ENCODE peak calls at places on chromosome 6, in ten cellular contexts. T, J, W, S, C, X, L, H, P and V are unnamed samples.

GRCh38 chr6:42417641-42418112 is 34.0 kb downstream of the TRERF1 start:
- DNase-seq in T (no peak), L (no peak), S (no peak), H (no peak), W (peak; percentile 12), X (no peak), P (no peak), C (no peak), J (no peak), V (peak; percentile 8)

GRCh38 chr6:122845916-122846632 is 57.0 kb downstream of the SMPDL3A start:
- DNase-seq in S (no peak), J (peak; percentile 51), W (no peak), C (peak; percentile 33), X (peak; percentile 40), T (no peak), H (no peak), P (no peak), L (peak; percentile 5), V (peak; percentile 58)

GRCh38 chr6:121999458-122000065 is 399.9 kb upstream of the HSF2 start:
- DNase-seq in S (no peak), P (peak; percentile 14), J (no peak), W (no peak), H (no peak), X (no peak), C (no peak), T (no peak), L (no peak), V (no peak)

GRCh38 chr6:2222275-2222842 is 23.0 kb downstream of the GMDS start:
- DNase-seq in T (no peak), X (no peak), C (peak; percentile 46), P (peak; percentile 93), H (no peak), L (no peak), J (no peak), S (no peak), W (no peak), V (no peak)

GRCh38 chr6:21278078-21278790 is 315.3 kb upstream of the SOX4 start:
- DNase-seq in T (no peak), L (no peak), J (peak; percentile 9), W (no peak), S (no peak), X (no peak), C (no peak), H (no peak), P (no peak), V (no peak)

GRCh38 chr6:113015249-113015648 is 668.1 kb downstream of the RFPL4B start:
- DNase-seq in H (peak; percentile 47), L (no peak), S (no peak), T (no peak), J (peak; percentile 60), P (no peak), C (peak; percentile 13), X (peak; percentile 88), W (no peak), V (peak; percentile 84)

GRCh38 chr6:111614833-111615582 is 9.3 kb upstream of the TRAF3IP2 start:
- DNase-seq in L (no peak), T (no peak), C (no peak), J (no peak), S (peak; percentile 43), W (no peak), X (no peak), P (no peak), H (no peak), V (no peak)

GRCh38 chr6:39962831-39963230 is 28.6 kb upstream of the MOCS1 start:
- DNase-seq in S (no peak), H (no peak), C (peak; percentile 62), P (no peak), L (peak; percentile 38), J (peak; percentile 38), X (peak; percentile 71), W (no peak), T (no peak), V (peak; percentile 28)

GRCh38 chr6:18047406-18047805 is 60.0 kb upstream of the KIF13A start:
- DNase-seq in C (peak; percentile 96), L (peak; percentile 39), W (no peak), P (no peak), S (no peak), J (peak; percentile 79), X (peak; percentile 49), T (no peak), H (no peak), V (peak; percentile 75)

GRCh38 chr6:37514377-37514776 is 14.7 kb upstream of the CCDC167 start:
- DNase-seq in S (no peak), P (peak; percentile 37), W (no peak), J (peak; percentile 42), X (peak; percentile 77), T (no peak), L (peak; percentile 60), C (peak; percentile 77), H (no peak), V (peak; percentile 69)